ENCODE peak calls at places on chromosomes 7 and 10, in seven cellular contexts. U is A549; F is CD8-positive, alpha-beta T cell; W is effector memory CD4-positive, alpha-beta T cell; L is PC-3; G is HepG2; T is neuronal stem cell. M is an unnamed sample. For H3K4me1, the result is how much of the 10 kb centered on the place peaks cover.

GRCh38 chr10:7819126-7819470 is 793 bp downstream of the TAF3 start:
- DNase-seq in W (no peak), T (peak), L (peak), F (no peak), U (peak), G (peak), M (peak)

GRCh38 chr7:26078437-26079362 is 73.3 kb upstream of the NFE2L3 start:
- DNase-seq in U (peak), T (peak), W (peak), G (peak), F (peak), L (peak), M (peak)

GRCh38 chr10:120077707-120078492 is 185.4 kb downstream of the SEC23IP start:
- DNase-seq in F (no peak), T (no peak), L (no peak), W (no peak), G (no peak), U (no peak), M (no peak)

GRCh38 chr7:16982640-16983103 is 100.9 kb upstream of the AGR3 start:
- DNase-seq in F (no peak), W (no peak), T (peak), G (peak), L (peak), U (peak), M (peak)

GRCh38 chr7:47526466-47526865 is 55.4 kb downstream of the TNS3 start:
- DNase-seq in T (no peak), W (no peak), G (no peak), U (no peak), L (no peak), F (no peak), M (no peak)

GRCh38 chr7:68176974-68177373 is 1180.3 kb downstream of the TYW1 start:
- DNase-seq in U (peak), W (no peak), T (peak), F (no peak), G (peak), L (peak), M (peak)

GRCh38 chr7:148761499-148762278 is 63.0 kb downstream of the CUL1 start:
- DNase-seq in W (no peak), U (no peak), L (no peak), G (no peak), F (no peak), T (no peak), M (peak)

GRCh38 chr7:40455485-40455884 is 320.7 kb downstream of the SUGCT start:
- DNase-seq in T (no peak), U (no peak), W (no peak), G (peak), F (no peak), L (no peak), M (no peak)

GRCh38 chr7:90692396-90692795 is 96.3 kb downstream of the CDK14 start:
- DNase-seq in G (no peak), L (no peak), F (no peak), U (no peak), W (no peak), T (no peak), M (peak)

GRCh38 chr10:60801538-60801937 is 23.3 kb downstream of the CDK1 start:
- DNase-seq in G (peak), T (no peak), W (no peak), L (peak), U (no peak), F (no peak), M (no peak)

GRCh38 chr10:18261063-18261462 is 120.8 kb downstream of the CACNB2 start:
- DNase-seq in U (no peak), L (no peak), W (no peak), T (no peak), F (no peak), G (no peak), M (no peak)

DNA sequence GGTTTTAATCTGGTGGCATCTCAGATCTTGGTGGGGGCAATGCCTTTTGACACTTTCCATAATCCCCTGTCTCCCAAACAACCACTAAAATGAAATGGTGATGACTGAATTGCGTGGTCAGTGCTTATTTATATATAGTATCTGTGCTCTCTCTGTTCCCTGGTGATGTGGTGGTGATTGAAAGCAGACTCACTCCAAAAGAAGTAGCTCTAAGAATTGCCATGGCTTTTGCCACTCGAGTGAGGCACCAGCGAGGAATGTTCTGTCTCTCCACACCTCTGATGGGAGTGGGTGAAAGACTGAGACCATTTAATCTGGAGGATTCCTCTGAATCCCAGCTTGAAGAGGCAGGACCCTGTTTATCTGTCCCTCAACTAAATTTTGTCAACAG is 2.8 kb downstream of the DUSP5 start:
- DNase-seq in G (no peak), W (no peak), F (no peak), L (peak), U (peak), T (no peak), M (no peak)
- H3K4me3 ChIP-seq in G (no peak), W (peak), F (no peak), L (peak), U (peak), T (no peak), M (no peak)

GRCh38 chr10:96697026-96697425 is 23.3 kb downstream of the PIK3AP1 start:
- DNase-seq in G (no peak), W (no peak), T (no peak), L (no peak), U (no peak), F (no peak), M (no peak)

GRCh38 chr10:96693431-96693830 is 26.9 kb downstream of the PIK3AP1 start:
- DNase-seq in T (no peak), W (no peak), G (no peak), F (no peak), U (no peak), L (no peak), M (no peak)

GRCh38 chr10:96695975-96696634 is 24.2 kb downstream of the PIK3AP1 start:
- DNase-seq in U (no peak), L (no peak), G (no peak), F (no peak), T (no peak), W (no peak), M (no peak)

GRCh38 chr10:96697438-96697837 is 22.9 kb downstream of the PIK3AP1 start:
- DNase-seq in L (no peak), U (no peak), W (no peak), G (no peak), T (no peak), F (no peak), M (no peak)

GRCh38 chr10:96695366-96695765 is 24.9 kb downstream of the PIK3AP1 start:
- DNase-seq in W (no peak), U (no peak), F (no peak), T (no peak), L (no peak), G (no peak), M (no peak)
- H3K27ac ChIP-seq in W (no peak), U (no peak), F (no peak), T (no peak), L (no peak), G (no peak), M (no peak)

DNA sequence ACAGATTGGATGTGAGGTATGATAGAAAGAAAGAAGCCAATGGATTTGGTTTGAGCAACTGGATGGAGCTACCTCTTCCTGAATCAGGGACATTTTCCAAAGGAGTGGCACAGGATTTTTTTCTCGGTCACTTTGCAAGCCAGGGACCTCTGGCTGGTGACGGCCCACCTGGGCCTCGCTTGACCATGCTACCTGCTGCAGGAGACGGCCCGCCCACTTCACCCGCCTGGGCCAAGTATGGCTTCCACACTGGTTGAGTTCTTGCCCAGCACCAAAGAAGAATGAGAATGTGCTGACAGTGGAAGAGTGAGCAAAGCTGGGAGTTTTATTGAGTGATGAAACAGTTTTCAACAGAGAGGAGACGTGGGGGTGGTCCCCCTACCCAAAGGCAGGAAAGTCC is 24.5 kb upstream of the SH3PXD2A start:
- DNase-seq in F (no peak), W (no peak), G (no peak), U (no peak), T (no peak), L (no peak), M (no peak)
- H3K4me1 ChIP-seq in F (under half), W (under half), G (under half), U (under half), T (under half), L (under half), M (under half)

DNA sequence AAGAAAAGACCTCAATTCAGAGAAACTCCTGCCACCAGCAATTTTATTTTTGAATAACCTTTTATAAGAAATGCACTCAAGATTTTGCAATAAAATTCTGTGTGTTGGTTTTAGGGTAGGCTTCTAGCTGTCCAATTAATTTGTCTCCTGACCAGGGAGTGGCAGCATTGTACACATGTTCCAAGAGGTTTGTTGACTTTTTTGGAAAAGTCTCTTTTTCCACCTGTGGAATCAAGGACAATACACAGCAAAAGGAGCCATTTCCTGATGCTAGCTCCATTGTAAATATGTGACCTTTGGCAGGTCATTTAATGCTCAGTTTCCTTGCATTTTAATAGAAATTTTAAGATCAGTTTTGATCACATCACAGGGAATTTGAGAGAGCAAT is 1.8 kb downstream of the GIMAP5 start:
- DNase-seq in L (no peak), G (peak), W (no peak), F (no peak), T (no peak), U (no peak), M (no peak)
- H3K4me3 ChIP-seq in L (no peak), G (no peak), W (peak), F (peak), T (no peak), U (no peak), M (no peak)

DNA sequence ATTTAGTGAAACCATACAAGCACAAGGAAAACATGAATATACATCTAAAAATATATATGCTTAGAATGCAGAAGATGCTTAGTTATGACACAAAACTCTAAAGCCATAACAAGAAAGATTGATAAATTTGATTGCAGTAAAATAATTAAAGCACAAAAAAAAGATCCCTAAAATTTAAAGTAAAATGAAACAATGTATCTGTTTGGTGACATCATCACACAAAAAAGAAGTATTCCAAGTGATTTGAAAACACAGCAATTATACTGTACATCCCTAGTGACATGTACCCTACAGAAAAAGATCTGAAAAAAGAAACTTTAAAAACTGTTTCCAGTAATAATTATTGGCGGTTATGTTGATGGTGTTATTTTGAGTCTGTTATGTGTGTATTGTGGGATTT is 37.7 kb downstream of the PHYHIPL start:
- DNase-seq in L (no peak), T (no peak), W (no peak), G (no peak), F (no peak), U (no peak), M (no peak)
- H3K27ac ChIP-seq in L (no peak), T (no peak), W (no peak), G (no peak), F (no peak), U (no peak), M (no peak)

GRCh38 chr7:123725586-123726171 is 23.1 kb downstream of the WASL start:
- DNase-seq in F (no peak), T (no peak), G (no peak), W (no peak), L (no peak), U (no peak), M (no peak)

GRCh38 chr7:123724725-123725381 is 23.9 kb downstream of the WASL start:
- DNase-seq in W (no peak), T (no peak), L (no peak), G (no peak), F (no peak), U (no peak), M (no peak)

GRCh38 chr7:123727071-123727837 is 21.5 kb downstream of the WASL start:
- DNase-seq in L (peak), T (no peak), F (no peak), U (peak), G (peak), W (no peak), M (no peak)

GRCh38 chr7:123732413-123733091 is 16.3 kb downstream of the WASL start:
- DNase-seq in T (no peak), G (no peak), F (no peak), L (no peak), U (no peak), W (no peak), M (no peak)

DNA sequence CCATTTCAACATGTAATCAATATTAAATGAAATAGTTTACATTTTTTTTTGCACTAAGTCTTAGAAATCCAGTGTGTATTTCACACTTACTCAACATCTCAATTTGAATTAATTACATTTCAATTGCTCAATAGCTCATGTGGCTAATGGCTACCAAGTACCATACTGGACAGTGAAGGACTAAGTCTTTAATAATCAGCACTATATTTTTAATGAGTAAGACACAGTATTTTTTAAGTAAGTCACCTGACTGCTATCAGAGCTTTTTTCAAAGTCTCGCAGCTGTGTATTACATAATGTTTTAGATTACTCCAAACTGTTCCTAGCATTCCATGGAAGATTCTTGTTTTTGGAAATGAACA is 19.6 kb downstream of the WASL start:
- DNase-seq in L (no peak), F (no peak), G (no peak), W (no peak), U (no peak), T (no peak), M (no peak)
- H3K4me1 ChIP-seq in L (under half), F (under half), G (half or more), W (under half), U (under half), T (under half), M (under half)

DNA sequence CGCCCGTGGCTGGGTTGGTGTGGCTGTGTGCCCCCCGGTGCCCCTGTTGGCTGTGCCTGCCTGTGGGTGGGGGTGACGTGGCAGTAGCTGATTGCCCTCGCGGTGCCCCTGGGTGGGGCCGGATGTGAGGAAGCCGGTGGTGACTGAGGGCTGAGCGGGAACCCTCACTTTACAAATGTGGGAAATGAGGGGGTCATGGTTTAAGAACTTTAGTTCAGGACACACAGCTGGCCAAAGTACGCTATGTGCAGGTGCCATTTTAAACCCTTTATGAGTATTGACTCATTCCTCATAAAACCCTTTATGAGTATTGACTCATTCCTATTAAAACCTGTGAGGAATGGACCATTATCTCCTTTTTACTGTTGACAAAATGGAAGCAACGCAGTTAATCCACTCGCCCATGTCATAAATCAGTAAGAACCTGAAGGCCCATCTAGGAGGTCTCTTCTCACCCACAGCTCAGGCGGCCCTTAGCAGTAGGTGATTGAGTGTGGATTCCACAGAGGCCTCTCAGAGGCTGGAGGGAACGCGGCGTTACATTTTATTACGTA is 290.1 kb upstream of the COBL start:
- DNase-seq in G (no peak), W (no peak), T (no peak), L (peak), U (peak), F (no peak), M (no peak)
- H3K4me3 ChIP-seq in G (no peak), W (no peak), T (no peak), L (no peak), U (no peak), F (no peak), M (no peak)

GRCh38 chr10:94677691-94678090 is 5.8 kb upstream of the CYP2C18 start:
- DNase-seq in L (peak), W (no peak), G (peak), U (peak), F (no peak), T (no peak), M (no peak)

GRCh38 chr10:94687625-94688248 is 4.2 kb downstream of the CYP2C18 start:
- DNase-seq in U (no peak), T (no peak), F (no peak), W (no peak), G (no peak), L (no peak), M (no peak)

GRCh38 chr10:94678475-94678874 is 5.1 kb upstream of the CYP2C18 start:
- DNase-seq in U (no peak), L (no peak), W (no peak), G (no peak), T (no peak), F (no peak), M (no peak)

GRCh38 chr10:94680544-94680943 is 3.0 kb upstream of the CYP2C18 start:
- DNase-seq in G (peak), W (no peak), U (peak), T (no peak), F (no peak), L (peak), M (no peak)

DNA sequence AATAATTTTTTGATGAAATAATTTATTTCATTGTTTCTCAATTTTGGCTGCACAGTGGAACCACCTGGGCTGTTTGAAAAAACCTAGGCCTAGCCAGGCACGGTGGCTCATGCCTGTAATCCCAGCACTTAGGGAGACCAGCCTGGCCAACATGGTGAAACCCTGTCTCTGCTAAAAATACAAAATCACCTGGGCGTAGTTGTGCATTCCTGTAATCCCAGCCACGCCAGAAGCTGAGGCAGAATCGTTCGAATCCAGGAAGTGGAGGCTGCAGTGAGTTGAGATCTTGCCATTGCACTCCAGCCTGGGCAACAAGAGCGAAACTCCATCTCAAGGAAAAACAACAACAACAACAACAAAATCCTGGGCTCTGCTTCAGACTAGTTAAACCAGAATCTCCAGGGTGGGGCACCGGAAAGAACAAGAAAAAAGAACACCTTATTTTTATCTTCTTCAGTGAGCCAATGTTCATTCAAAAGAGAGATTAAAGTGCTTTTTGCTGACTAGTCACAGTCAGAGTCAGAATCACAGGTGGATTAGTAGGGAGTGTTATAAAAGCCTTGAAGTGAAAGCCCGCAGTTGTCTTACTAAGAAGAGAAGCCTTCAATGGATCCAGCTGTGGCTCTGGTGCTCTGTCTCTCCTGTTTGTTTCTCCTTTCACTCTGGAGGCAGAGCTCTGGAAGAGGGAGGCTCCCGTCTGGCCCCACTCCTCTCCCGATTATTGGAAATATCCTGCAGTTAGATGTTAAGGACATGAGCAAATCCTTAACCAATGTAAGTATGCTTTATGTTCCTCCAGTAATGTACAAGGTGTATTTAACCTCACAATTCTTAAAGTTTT is at the start of gene CYP2C18:
- DNase-seq in F (no peak), G (no peak), L (no peak), U (no peak), W (no peak), T (no peak), M (no peak)
- H3K27ac ChIP-seq in F (no peak), G (no peak), L (no peak), U (peak), W (no peak), T (no peak), M (no peak)

DNA sequence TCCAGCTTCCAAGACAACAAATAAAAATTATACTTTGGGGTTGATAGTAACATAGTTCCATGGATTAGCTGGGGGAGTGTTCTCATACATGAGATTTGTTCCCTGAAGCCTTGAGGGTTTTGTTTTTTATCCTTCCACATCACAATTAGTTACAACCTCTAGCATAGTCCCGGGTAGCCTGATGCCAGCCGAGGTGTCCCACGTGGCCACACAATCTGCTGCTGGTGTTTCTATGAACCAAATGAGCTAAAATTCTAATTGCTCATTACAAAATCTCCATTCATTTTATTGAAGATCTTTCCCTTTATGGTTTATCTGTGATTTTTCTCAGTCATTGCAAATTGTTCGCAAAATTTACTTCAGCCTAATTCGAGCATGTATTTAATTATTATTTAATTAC is 84.7 kb downstream of the CACNA2D1 start:
- DNase-seq in W (no peak), T (no peak), U (no peak), F (no peak), G (no peak), L (no peak), M (no peak)
- H3K4me1 ChIP-seq in W (under half), T (under half), U (under half), F (under half), G (under half), L (under half), M (under half)